ENCODE peak calls at places on chromosomes 5 and 9, in eight cellular contexts. W is AG09309, J is HFF-Myc, S is PC-3, Q is OCI-LY7, G is progenitor cell of endocrine pancreas, A is AG04449, I is cardiac fibroblast. P is an unnamed sample.

GRCh38 chr5:155027993-155028629 is 14.6 kb downstream of the KIF4B start:
- DNase-seq in S (peak), G (no peak), Q (peak), J (no peak), A (no peak), I (peak), W (no peak), P (no peak)

GRCh38 chr9:75907329-75907728 is 16.9 kb downstream of the PCSK5 start:
- DNase-seq in S (no peak), J (no peak), Q (no peak), G (no peak), I (peak), A (no peak), W (no peak), P (no peak)

GRCh38 chr5:138536215-138536614 is 6.8 kb downstream of the ETF1 start:
- DNase-seq in J (no peak), A (no peak), G (no peak), S (no peak), I (no peak), Q (no peak), W (no peak), P (no peak)

GRCh38 chr9:4984171-4984570 is 901 bp upstream of the JAK2 start:
- DNase-seq in I (no peak), A (no peak), J (no peak), W (no peak), Q (no peak), G (no peak), S (peak), P (no peak)

GRCh38 chr5:1093361-1093760 is 18.5 kb downstream of the SLC12A7 start:
- DNase-seq in S (no peak), W (no peak), G (no peak), Q (no peak), J (no peak), I (no peak), A (no peak), P (no peak)

GRCh38 chr9:113345165-113345564 is 4.2 kb upstream of the BSPRY start:
- DNase-seq in I (no peak), J (no peak), S (no peak), G (no peak), Q (no peak), W (no peak), A (no peak), P (no peak)

GRCh38 chr5:139658928-139659667 is 10.9 kb downstream of the CXXC5 start:
- DNase-seq in G (no peak), J (no peak), W (no peak), I (peak), A (no peak), S (peak), Q (no peak), P (no peak)

GRCh38 chr5:140329739-140330481 is 16.5 kb downstream of the HBEGF start:
- DNase-seq in A (no peak), S (no peak), Q (no peak), J (no peak), W (no peak), I (no peak), G (no peak), P (no peak)

GRCh38 chr9:92890761-92891160 is 12.9 kb upstream of the ZNF484 start:
- DNase-seq in J (no peak), G (no peak), I (no peak), S (no peak), W (no peak), A (no peak), Q (no peak), P (no peak)

GRCh38 chr9:69888876-69889585 is 68.4 kb downstream of the CFAP95 start:
- DNase-seq in G (no peak), I (no peak), W (no peak), S (peak), J (no peak), Q (no peak), A (no peak), P (no peak)

GRCh38 chr9:134453776-134454175 is 127.5 kb downstream of the RXRA start:
- DNase-seq in I (no peak), Q (no peak), G (no peak), W (no peak), A (no peak), J (no peak), S (no peak), P (no peak)

DNA sequence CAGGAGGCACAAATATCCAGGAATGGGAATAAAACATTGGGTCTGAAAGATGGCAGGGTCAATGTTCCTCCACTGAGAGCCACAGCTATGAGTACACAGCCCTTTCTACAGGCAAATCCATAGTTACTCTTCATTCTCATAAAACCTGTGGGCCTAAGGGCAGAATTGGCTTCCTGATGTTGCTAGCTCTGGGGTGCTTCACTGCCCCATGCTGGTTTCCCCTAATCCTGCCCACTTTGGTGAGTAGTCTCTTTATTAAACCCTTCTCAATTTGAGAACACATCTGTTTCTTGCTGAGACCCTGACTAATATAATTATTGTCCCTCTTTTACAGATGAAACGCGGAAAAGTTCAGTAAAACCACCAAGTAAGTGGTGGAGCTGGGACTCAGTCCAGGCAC is 66.3 kb upstream of the RAI14 start:
- DNase-seq in A (no peak), Q (no peak), I (no peak), W (no peak), S (no peak), J (no peak), G (no peak), P (no peak)
- TF ChIP-seq CTCF in A (no peak), Q (no peak), I (no peak), W (no peak), S (no peak), J (no peak), G (no peak), P (no peak)

GRCh38 chr9:100013573-100013972 is 85.2 kb downstream of the ERP44 start:
- DNase-seq in W (no peak), S (peak), Q (no peak), A (no peak), I (no peak), J (no peak), G (no peak), P (no peak)

GRCh38 chr9:100014846-100015245 is 84.0 kb downstream of the ERP44 start:
- DNase-seq in I (no peak), J (no peak), A (no peak), S (no peak), W (no peak), G (no peak), Q (no peak), P (no peak)

DNA sequence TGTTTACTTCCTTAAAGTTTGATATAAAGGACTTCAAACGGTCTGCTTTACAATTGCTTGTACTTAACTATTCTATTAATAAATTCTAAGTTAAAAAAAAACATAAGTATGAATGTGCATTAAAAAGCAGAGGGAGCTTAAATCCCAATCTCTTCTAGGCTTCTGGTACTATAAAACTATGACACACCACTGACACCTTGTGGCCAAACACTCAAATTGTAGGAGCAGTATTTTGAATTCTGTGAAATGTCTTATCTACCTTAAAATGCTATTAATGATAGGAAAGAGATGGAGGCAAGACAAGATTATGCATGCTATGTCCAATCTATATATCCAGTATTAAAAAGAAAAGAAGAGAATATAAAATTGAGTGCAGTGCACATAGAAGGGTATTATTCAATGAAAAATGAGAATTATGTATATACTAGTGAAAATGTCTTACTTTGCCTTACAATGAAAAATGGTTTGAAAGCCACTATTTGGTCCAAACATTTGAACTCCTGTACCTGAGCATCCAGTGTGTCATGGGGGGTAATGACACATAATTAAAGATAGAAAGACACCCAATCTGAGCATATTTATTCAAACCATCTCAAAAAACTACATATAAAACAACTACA is 87.6 kb downstream of the ERP44 start:
- DNase-seq in Q (peak), S (peak), I (peak), G (no peak), W (peak), J (peak), A (no peak), P (no peak)
- TF ChIP-seq CTCF in Q (peak), S (peak), I (peak), G (peak), W (peak), J (peak), A (peak), P (peak)

GRCh38 chr5:174523311-174524159 is 200.8 kb upstream of the MSX2 start:
- DNase-seq in A (no peak), S (peak), J (no peak), I (no peak), G (no peak), Q (no peak), W (no peak), P (no peak)

GRCh38 chr5:174518512-174518911 is 205.9 kb upstream of the MSX2 start:
- DNase-seq in S (no peak), J (no peak), A (no peak), Q (no peak), W (no peak), G (no peak), I (no peak), P (no peak)

GRCh38 chr5:174522641-174523260 is 201.6 kb upstream of the MSX2 start:
- DNase-seq in A (no peak), S (no peak), J (no peak), G (no peak), I (no peak), W (no peak), Q (no peak), P (no peak)

GRCh38 chr5:174516741-174517140 is 207.6 kb upstream of the MSX2 start:
- DNase-seq in S (no peak), W (no peak), I (no peak), A (no peak), Q (no peak), G (no peak), J (no peak), P (no peak)

GRCh38 chr5:174520420-174521396 is 203.7 kb upstream of the MSX2 start:
- DNase-seq in W (no peak), J (no peak), A (no peak), I (no peak), G (peak), S (no peak), Q (no peak), P (no peak)
- TF ChIP-seq CTCF in W (no peak), J (no peak), A (no peak), I (no peak), G (no peak), S (no peak), Q (no peak), P (no peak)

DNA sequence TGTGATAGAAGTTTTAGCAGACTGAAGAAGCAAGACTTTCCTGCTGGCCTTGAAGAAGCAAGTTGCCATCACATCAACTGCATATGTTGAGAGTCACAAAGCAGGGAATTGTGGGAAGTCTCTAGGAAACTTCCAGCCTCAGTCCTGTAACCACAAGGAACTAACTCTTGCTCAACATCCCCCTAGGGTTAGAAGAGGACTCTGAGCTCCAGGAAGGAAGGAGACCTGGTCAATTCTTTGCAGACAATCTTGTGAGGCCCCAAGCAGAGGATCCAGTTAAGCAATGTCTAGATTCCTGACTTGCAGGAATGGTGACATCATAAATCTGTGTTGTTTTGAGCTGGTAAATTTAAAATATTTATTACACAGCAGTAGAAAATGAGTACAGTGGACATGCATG is 18.6 kb upstream of the ZNF366 start:
- DNase-seq in Q (no peak), S (peak), A (peak), I (peak), J (no peak), G (no peak), W (peak), P (no peak)
- TF ChIP-seq CTCF in Q (no peak), S (no peak), A (no peak), I (no peak), J (no peak), G (no peak), W (no peak), P (no peak)

GRCh38 chr5:14597080-14597479 is 15.5 kb downstream of the OTULINL start:
- DNase-seq in Q (no peak), S (no peak), W (no peak), J (no peak), G (no peak), I (no peak), A (no peak), P (no peak)
- TF ChIP-seq CTCF in Q (no peak), S (no peak), W (no peak), J (no peak), G (no peak), I (no peak), A (no peak), P (no peak)

GRCh38 chr5:177982072-177982727 is 13.8 kb downstream of the PROP1 start:
- DNase-seq in A (no peak), Q (peak), G (no peak), S (peak), J (no peak), I (no peak), W (no peak), P (peak)
- TF ChIP-seq CTCF in A (no peak), Q (peak), G (peak), S (peak), J (peak), I (peak), W (peak), P (peak)

GRCh38 chr9:31916591-31917223 is 467.7 kb upstream of the ACO1 start:
- DNase-seq in I (no peak), W (no peak), Q (no peak), G (no peak), J (no peak), S (peak), A (no peak), P (no peak)
- TF ChIP-seq CTCF in I (no peak), W (no peak), Q (no peak), G (peak), J (no peak), S (peak), A (no peak), P (peak)

GRCh38 chr5:159773062-159773924 is 143.0 kb upstream of the ADRA1B start:
- DNase-seq in G (peak), S (peak), Q (no peak), A (no peak), I (peak), J (no peak), W (peak), P (no peak)
- TF ChIP-seq CTCF in G (peak), S (peak), Q (no peak), A (peak), I (no peak), J (peak), W (no peak), P (peak)

GRCh38 chr9:79054500-79054899 is 517.3 kb upstream of the TLE4 start:
- DNase-seq in I (peak), A (no peak), G (no peak), S (no peak), W (no peak), J (no peak), Q (no peak), P (no peak)

GRCh38 chr9:79057576-79057975 is 514.2 kb upstream of the TLE4 start:
- DNase-seq in Q (no peak), W (peak), S (no peak), I (no peak), J (no peak), A (no peak), G (no peak), P (no peak)

GRCh38 chr9:79049371-79049770 is 522.4 kb upstream of the TLE4 start:
- DNase-seq in I (no peak), S (no peak), G (no peak), W (no peak), J (no peak), Q (no peak), A (no peak), P (no peak)

GRCh38 chr9:79053613-79054012 is 518.2 kb upstream of the TLE4 start:
- DNase-seq in I (no peak), Q (no peak), W (no peak), J (no peak), A (no peak), G (no peak), S (peak), P (no peak)
- TF ChIP-seq CTCF in I (no peak), Q (no peak), W (no peak), J (no peak), A (no peak), G (no peak), S (no peak), P (no peak)

P was measured in type B pancreatic cell.